ENCODE peak calls at places on chromosome 4, in four cellular contexts. A, C, V and U are unnamed samples.
A peak's percentile ranks its signal among the peaks of the same experiment; 100 is the strongest.

GRCh38 chr4:26330186-26330787 is 9.5 kb downstream of the RBPJ start:
- DNase-seq in A (no peak), C (peak; percentile 41), V (no peak), U (no peak)

GRCh38 chr4:20127626-20128025 is 124.1 kb upstream of the SLIT2 start:
- DNase-seq in A (no peak), C (no peak), V (no peak), U (no peak)

GRCh38 chr4:134952305-134952704 is 750.7 kb upstream of the PABPC4L start:
- DNase-seq in A (no peak), C (no peak), V (no peak), U (no peak)

GRCh38 chr4:7842384-7843279 is 97.0 kb downstream of the AFAP1 start:
- DNase-seq in A (peak; percentile 64), C (peak; percentile 64), V (peak; percentile 79), U (no peak)

GRCh38 chr4:2334826-2335728 is 73.2 kb upstream of the MXD4 start:
- DNase-seq in A (no peak), C (no peak), V (peak; percentile 27), U (no peak)

GRCh38 chr4:102439835-102440234 is 61.3 kb upstream of the NFKB1 start:
- DNase-seq in A (no peak), C (no peak), V (no peak), U (no peak)

GRCh38 chr4:186537843-186538521 is 17.4 kb downstream of the MTNR1A start:
- DNase-seq in A (no peak), C (peak; percentile 11), V (no peak), U (no peak)

GRCh38 chr4:54954656-54955388 is 170.6 kb downstream of the KDR start:
- DNase-seq in A (peak; percentile 48), C (no peak), V (no peak), U (no peak)

GRCh38 chr4:8008391-8008790 is 68.7 kb upstream of the AFAP1 start:
- DNase-seq in A (no peak), C (no peak), V (no peak), U (no peak)

GRCh38 chr4:126851391-126851790 is 781.4 kb upstream of the INTU start:
- DNase-seq in A (no peak), C (no peak), V (no peak), U (no peak)

GRCh38 chr4:98482847-98483806 is 175.3 kb downstream of the TSPAN5 start:
- DNase-seq in A (no peak), C (no peak), V (no peak), U (no peak)

GRCh38 chr4:116515959-116516358 is 569.4 kb downstream of the TRAM1L1 start:
- DNase-seq in A (no peak), C (no peak), V (no peak), U (no peak)

GRCh38 chr4:90457817-90458216 is 330.6 kb downstream of the CCSER1 start:
- DNase-seq in A (no peak), C (no peak), V (no peak), U (no peak)

GRCh38 chr4:4663028-4663427 is 121.2 kb upstream of the STX18 start:
- DNase-seq in A (no peak), C (no peak), V (no peak), U (no peak)

GRCh38 chr4:948936-949300 is 16.7 kb downstream of the TMEM175 start:
- DNase-seq in A (peak; percentile 21), C (no peak), V (peak; percentile 38), U (no peak)

GRCh38 chr4:121428721-121429120 is 47.9 kb upstream of the QRFPR start:
- DNase-seq in A (no peak), C (no peak), V (no peak), U (no peak)